ENCODE peak calls at places on chromosomes 1 and 21, in four cellular contexts. O is smooth muscle cell of the brain vasculature, S is mammary epithelial cell, G is Calu3. Y is an unnamed sample.

GRCh38 chr1:245663373-245663772 is 508.6 kb downstream of the KIF26B start:
- DNase-seq in O (no peak), S (no peak), G (no peak), Y (no peak)

GRCh38 chr1:56189946-56190920 is 389.1 kb downstream of the PLPP3 start:
- DNase-seq in O (no peak), S (no peak), G (peak), Y (no peak)

GRCh38 chr1:36542962-36543515 is 60.3 kb upstream of the CSF3R start:
- DNase-seq in O (no peak), S (no peak), G (peak), Y (no peak)

GRCh38 chr1:44884746-44885145 is 41.7 kb upstream of the PTCH2 start:
- DNase-seq in O (no peak), S (no peak), G (no peak), Y (no peak)

GRCh38 chr1:23367451-23367790 is 2.2 kb downstream of the ZNF436 start:
- DNase-seq in O (no peak), S (no peak), G (no peak), Y (peak)

GRCh38 chr1:177252877-177253276 is 82.1 kb downstream of the BRINP2 start:
- DNase-seq in O (no peak), S (no peak), G (no peak), Y (no peak)

GRCh38 chr21:16424331-16424749 is 694.6 kb downstream of the USP25 start:
- DNase-seq in O (no peak), S (peak), G (no peak), Y (no peak)

GRCh38 chr1:64006276-64007051 is 197.0 kb upstream of the UBE2U start:
- DNase-seq in O (no peak), S (peak), G (peak), Y (peak)

GRCh38 chr1:210325026-210325670 is 3.6 kb upstream of the HHAT start:
- DNase-seq in O (no peak), S (no peak), G (no peak), Y (no peak)

GRCh38 chr1:56508523-56508983 is 70.8 kb downstream of the PLPP3 start:
- DNase-seq in O (no peak), S (peak), G (peak), Y (peak)

GRCh38 chr1:177185209-177185608 is 14.5 kb downstream of the BRINP2 start:
- DNase-seq in O (no peak), S (no peak), G (peak), Y (no peak)

GRCh38 chr1:236361909-236362590 is 32.0 kb upstream of the EDARADD start:
- DNase-seq in O (no peak), S (no peak), G (no peak), Y (no peak)

GRCh38 chr1:233609926-233610325 is 4.0 kb upstream of the KCNK1 start:
- DNase-seq in O (no peak), S (no peak), G (no peak), Y (no peak)

GRCh38 chr1:168221275-168221674 is 4.5 kb upstream of the SFT2D2 start:
- DNase-seq in O (no peak), S (no peak), G (no peak), Y (no peak)

GRCh38 chr1:165598676-165599059 is 32.4 kb upstream of the MGST3 start:
- DNase-seq in O (no peak), S (no peak), G (no peak), Y (no peak)

GRCh38 chr21:34800797-34801518 is 132.2 kb downstream of the CLIC6 start:
- DNase-seq in O (no peak), S (peak), G (no peak), Y (no peak)

GRCh38 chr1:84719477-84720274 is 29.4 kb upstream of the SSX2IP start:
- DNase-seq in O (no peak), S (no peak), G (no peak), Y (no peak)

GRCh38 chr1:224178894-224179293 is 4.1 kb upstream of the DEGS1 start:
- DNase-seq in O (no peak), S (no peak), G (no peak), Y (no peak)

GRCh38 chr1:201795066-201795465 is 33.9 kb upstream of the IPO9 start:
- DNase-seq in O (no peak), S (no peak), G (no peak), Y (no peak)

GRCh38 chr21:43206231-43207042 is 37.6 kb downstream of the CRYAA start:
- DNase-seq in O (no peak), S (no peak), G (no peak), Y (no peak)

GRCh38 chr1:55833452-55834160 is 618.4 kb upstream of the USP24 start:
- DNase-seq in O (no peak), S (peak), G (no peak), Y (no peak)

GRCh38 chr21:41137401-41137800 is 30.6 kb upstream of the BACE2 start:
- DNase-seq in O (no peak), S (no peak), G (no peak), Y (no peak)

GRCh38 chr1:19322481-19322880 is 10.4 kb downstream of the SLC66A1 start:
- DNase-seq in O (no peak), S (no peak), G (no peak), Y (no peak)

GRCh38 chr1:21020151-21020550 is 156.5 kb downstream of the EIF4G3 start:
- DNase-seq in O (no peak), S (no peak), G (no peak), Y (no peak)

GRCh38 chr1:109793089-109793485 is 29.4 kb upstream of the EPS8L3 start:
- DNase-seq in O (no peak), S (no peak), G (no peak), Y (no peak)

GRCh38 chr1:183403386-183403957 is 14.7 kb downstream of the NMNAT2 start:
- DNase-seq in O (no peak), S (no peak), G (no peak), Y (no peak)

GRCh38 chr1:209038735-209039134 is 544.8 kb upstream of the CAMK1G start:
- DNase-seq in O (no peak), S (peak), G (no peak), Y (no peak)

GRCh38 chr1:225851810-225852209 is 30.4 kb downstream of the TMEM63A start:
- DNase-seq in O (no peak), S (no peak), G (no peak), Y (peak)

GRCh38 chr1:17542696-17543095 is 3.2 kb downstream of the ARHGEF10L start:
- DNase-seq in O (no peak), S (no peak), G (no peak), Y (peak)

Y was measured in small intestine.